ENCODE peak calls at places on chromosomes 12 and 14, in four cellular contexts. D, S, Q and A are unnamed samples.

GRCh38 chr12:7806863-7807487 is 17.8 kb downstream of the NANOG start:
- DNase-seq in D (peak; percentile 66), S (peak; percentile 34), Q (peak; percentile 1), A (peak; percentile 23)

GRCh38 chr12:106984588-106985137 is 2.3 kb downstream of the MTERF2 start:
- DNase-seq in D (no peak), S (no peak), Q (no peak), A (no peak)

GRCh38 chr14:96001866-96002510 is 37.2 kb upstream of the C14orf132 start:
- DNase-seq in Q (no peak), S (no peak), D (no peak), A (no peak)

GRCh38 chr12:99054601-99055128 is 409.6 kb downstream of the APAF1 start:
- DNase-seq in Q (no peak), D (no peak), S (no peak), A (no peak)

GRCh38 chr12:109621864-109622485 is 48.4 kb downstream of the MVK start:
- DNase-seq in D (no peak), S (no peak), Q (no peak), A (no peak)

GRCh38 chr14:92952497-92953298 is 29.7 kb downstream of the CHGA start:
- DNase-seq in S (no peak), D (no peak), Q (no peak), A (no peak)

GRCh38 chr14:32620724-32621123 is 291.6 kb downstream of the AKAP6 start:
- DNase-seq in D (no peak), Q (no peak), S (no peak), A (no peak)

GRCh38 chr14:101027966-101028365 is 124.4 kb upstream of the RTL1 start:
- DNase-seq in D (no peak), Q (no peak), S (no peak), A (no peak)

GRCh38 chr14:96037891-96038557 is 1.1 kb upstream of the C14orf132 start:
- DNase-seq in S (no peak), D (no peak), Q (no peak), A (no peak)